ENCODE peak calls at places on chromosomes 13 and 19, in nine cellular contexts. V, H, J, R, M, Y, F, O and Z are unnamed samples.
A peak's percentile ranks its signal among the peaks of the same experiment; 100 is the strongest.

GRCh38 chr13:31733066-31733465 is 6.3 kb upstream of the RXFP2 start:
- DNase-seq in F (no peak), O (no peak), M (no peak), J (no peak), H (no peak), Y (no peak), V (no peak), R (peak; percentile 44), Z (no peak)

GRCh38 chr13:93477238-93477637 is 250.6 kb downstream of the GPC6 start:
- DNase-seq in R (no peak), O (no peak), H (peak; percentile 25), V (no peak), M (no peak), F (no peak), Y (no peak), J (no peak), Z (peak; percentile 26)

GRCh38 chr19:55304279-55304978 is 20.6 kb downstream of the BRSK1 start:
- DNase-seq in O (peak; percentile 83), J (peak; percentile 44), F (peak; percentile 72), Y (no peak), M (no peak), R (peak; percentile 74), V (peak; percentile 92), H (peak; percentile 54), Z (peak; percentile 43)

GRCh38 chr19:57075801-57076492 is 43.8 kb upstream of the USP29 start:
- DNase-seq in O (no peak), Y (no peak), J (no peak), R (no peak), V (no peak), M (no peak), H (peak; percentile 6), F (no peak), Z (no peak)

GRCh38 chr19:10855879-10856522 is 7.8 kb downstream of the C19orf38 start:
- DNase-seq in V (peak; percentile 77), M (no peak), J (no peak), H (peak; percentile 62), F (peak; percentile 58), R (peak; percentile 48), Y (no peak), O (peak; percentile 44), Z (peak; percentile 37)

GRCh38 chr13:95684463-95684862 is 7.5 kb downstream of the DNAJC3 start:
- DNase-seq in F (no peak), Y (no peak), R (no peak), O (no peak), J (no peak), M (no peak), V (peak; percentile 69), H (no peak), Z (no peak)

GRCh38 chr13:77692746-77693448 is 4.6 kb upstream of the SLAIN1 start:
- DNase-seq in V (no peak), M (no peak), R (no peak), Y (no peak), O (no peak), F (no peak), J (no peak), H (peak; percentile 17), Z (no peak)

GRCh38 chr13:39119422-39119821 is 81.2 kb downstream of the NHLRC3 start:
- DNase-seq in R (no peak), H (no peak), Y (no peak), F (no peak), V (no peak), O (peak; percentile 8), J (no peak), M (no peak), Z (no peak)

GRCh38 chr19:31378404-31378803 is 29.2 kb upstream of the TSHZ3 start:
- DNase-seq in J (peak; percentile 32), R (peak; percentile 75), V (no peak), M (no peak), H (peak; percentile 59), O (no peak), F (no peak), Y (no peak), Z (peak; percentile 90)

GRCh38 chr19:778910-779653 is 18.2 kb upstream of the PTBP1 start:
- DNase-seq in O (no peak), F (no peak), J (peak; percentile 85), M (no peak), Y (no peak), R (no peak), V (peak; percentile 49), H (peak; percentile 73), Z (peak; percentile 96)

GRCh38 chr13:95641961-95642621 is 2.4 kb downstream of the DZIP1 start:
- DNase-seq in F (no peak), H (no peak), O (peak; percentile 80), V (peak; percentile 87), Y (no peak), M (no peak), J (peak; percentile 73), R (peak; percentile 77), Z (peak; percentile 77)

GRCh38 chr13:83943530-83944279 is 61.4 kb upstream of the SLITRK1 start:
- DNase-seq in M (no peak), O (peak; percentile 51), V (peak; percentile 20), Y (no peak), H (peak; percentile 19), F (no peak), J (no peak), R (no peak), Z (no peak)

GRCh38 chr19:48613024-48613851 is 1.6 kb downstream of the FAM83E start:
- DNase-seq in H (no peak), V (no peak), M (no peak), O (no peak), Y (no peak), R (no peak), F (no peak), J (no peak), Z (no peak)

GRCh38 chr13:30800107-30800506 is 64.8 kb downstream of the ALOX5AP start:
- DNase-seq in H (no peak), J (no peak), V (no peak), F (no peak), R (no peak), Y (no peak), M (no peak), O (no peak), Z (no peak)

GRCh38 chr13:27403252-27403678 is 21.2 kb upstream of the GTF3A start:
- DNase-seq in M (no peak), R (no peak), F (no peak), Y (no peak), O (peak; percentile 61), J (peak; percentile 13), H (peak; percentile 46), V (peak; percentile 60), Z (peak; percentile 79)

GRCh38 chr19:13366529-13367143 is 139.6 kb downstream of the CACNA1A start:
- DNase-seq in Y (peak; percentile 51), F (peak; percentile 17), M (peak; percentile 12), J (no peak), H (peak; percentile 81), R (peak; percentile 27), V (peak; percentile 82), O (peak; percentile 51), Z (peak; percentile 48)

GRCh38 chr13:74325106-74325505 is 190.9 kb upstream of the KLF12 start:
- DNase-seq in R (peak; percentile 39), M (no peak), Y (no peak), F (no peak), V (no peak), J (peak; percentile 62), H (peak; percentile 90), O (no peak), Z (peak; percentile 59)

GRCh38 chr13:66977156-66977555 is 253.0 kb downstream of the PCDH9 start:
- DNase-seq in F (no peak), Y (no peak), H (no peak), O (no peak), R (no peak), M (no peak), V (no peak), J (no peak), Z (no peak)

GRCh38 chr19:53461866-53462265 is 5.7 kb upstream of the ZNF813 start:
- DNase-seq in M (no peak), V (no peak), J (no peak), Y (no peak), F (no peak), H (peak; percentile 54), O (no peak), R (no peak), Z (no peak)

GRCh38 chr13:102461302-102461701 is 59.5 kb upstream of the FGF14 start:
- DNase-seq in H (no peak), J (no peak), O (no peak), V (no peak), F (no peak), Y (no peak), R (no peak), M (no peak), Z (no peak)

DNA sequence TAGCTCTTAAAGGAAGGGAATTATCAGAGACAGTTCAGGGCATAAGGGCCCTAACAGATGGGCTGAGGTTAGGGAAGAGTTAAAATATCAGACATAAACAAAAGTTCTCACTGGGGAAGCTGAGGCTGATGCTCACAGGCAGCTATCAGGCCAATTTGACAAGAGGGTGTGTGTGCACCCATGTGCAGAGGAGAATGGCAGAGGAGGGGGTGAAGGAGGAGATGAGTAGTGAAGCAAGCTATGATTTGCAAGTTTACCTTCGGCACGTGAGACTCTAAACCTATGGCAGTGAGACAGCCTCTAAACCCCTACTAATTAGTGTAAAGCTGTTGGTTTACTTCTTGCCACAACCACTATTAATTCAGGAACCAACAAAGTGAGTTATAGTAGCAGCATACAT is 99.5 kb upstream of the HTR2A start:
- DNase-seq in F (no peak), J (no peak), H (no peak), M (no peak), Y (no peak), R (no peak), O (no peak), V (no peak), Z (no peak)
- TF ChIP-seq EZH2phosphoT487 in F (no peak), J (no peak), H (no peak), M (no peak), Y (no peak), R (no peak), O (no peak), V (no peak), Z (no peak)

GRCh38 chr19:16447015-16447384 is 24.8 kb downstream of the EPS15L1 start:
- DNase-seq in J (peak; percentile 91), H (no peak), R (no peak), O (no peak), F (peak; percentile 81), Y (no peak), M (no peak), V (no peak), Z (peak; percentile 93)
- TF ChIP-seq EZH2phosphoT487 in J (no peak), H (no peak), R (no peak), O (no peak), F (no peak), Y (no peak), M (no peak), V (no peak), Z (no peak)

DNA sequence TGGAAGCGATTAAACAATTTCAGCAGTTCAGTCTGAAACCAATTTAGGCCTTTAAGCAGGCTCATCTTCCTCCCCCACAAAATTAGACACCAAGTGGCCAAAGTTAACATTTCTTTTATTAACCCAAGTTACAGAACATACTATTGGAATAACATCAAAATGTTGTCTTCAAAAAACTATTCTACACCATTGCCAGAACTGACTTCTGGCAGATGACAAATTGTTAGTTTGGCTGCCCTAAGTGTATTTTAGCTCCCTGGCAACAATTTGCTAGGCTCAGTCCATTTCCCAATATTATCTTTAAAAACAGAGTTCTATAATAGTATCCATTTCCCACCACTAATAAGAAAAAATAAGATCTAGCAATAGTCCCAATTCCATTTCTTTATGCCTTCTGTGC is 107.8 kb downstream of the SGCG start:
- DNase-seq in F (no peak), J (no peak), H (no peak), O (no peak), Y (no peak), R (no peak), V (no peak), M (no peak), Z (peak; percentile 50)
- TF ChIP-seq EZH2phosphoT487 in F (no peak), J (no peak), H (no peak), O (no peak), Y (no peak), R (no peak), V (no peak), M (no peak), Z (no peak)

GRCh38 chr13:110568649-110569048 is 7.1 kb upstream of the RAB20 start:
- DNase-seq in J (no peak), V (no peak), R (no peak), M (no peak), H (no peak), Y (no peak), F (no peak), O (no peak), Z (no peak)
- TF ChIP-seq EZH2phosphoT487 in J (no peak), V (no peak), R (no peak), M (no peak), H (no peak), Y (no peak), F (no peak), O (no peak), Z (no peak)